ENCODE peak calls at places on chromosomes 3 and 15, in ten cellular contexts. C is H9, W is mucosa of gallbladder, D is AG04450, I is Calu3, R is HEK293T, K is left ventricle myocardium superior, T is left cardiac atrium, N is ovary, L is SK-N-DZ. Q is an unnamed sample.

GRCh38 chr15:52288051-52288942 is 7.3 kb downstream of the MYO5C start:
- DNase-seq in N (no peak), R (no peak), C (no peak), W (peak; percentile 82), T (no peak), K (no peak), L (no peak), D (peak; percentile 13), I (peak; percentile 82), Q (no peak)

GRCh38 chr3:60839242-60839641 is 412.0 kb downstream of the FHIT start:
- DNase-seq in L (peak; percentile 1), I (no peak), N (no peak), C (no peak), T (no peak), K (no peak), R (peak; percentile 12), D (no peak), W (no peak), Q (no peak)

GRCh38 chr3:194323785-194324735 is 27.1 kb downstream of the CPN2 start:
- DNase-seq in K (peak; percentile 96), C (peak; percentile 37), D (no peak), R (peak; percentile 45), W (peak; percentile 86), N (peak; percentile 60), I (peak; percentile 79), L (peak; percentile 94), T (peak; percentile 89), Q (peak; percentile 97)

GRCh38 chr3:53826048-53826447 is 20.2 kb downstream of the CHDH start:
- DNase-seq in R (no peak), I (no peak), N (no peak), W (no peak), K (no peak), T (no peak), L (no peak), D (no peak), C (no peak), Q (no peak)

GRCh38 chr3:38020342-38020726 is 9.1 kb downstream of the PLCD1 start:
- DNase-seq in L (no peak), K (no peak), T (no peak), R (no peak), I (no peak), C (no peak), W (no peak), D (no peak), N (no peak), Q (no peak)

GRCh38 chr3:21013566-21013965 is 737.4 kb downstream of the ZNF385D start:
- DNase-seq in N (no peak), L (no peak), D (no peak), T (no peak), W (no peak), K (no peak), C (no peak), I (no peak), R (no peak), Q (no peak)

GRCh38 chr15:63503739-63504246 is 600 bp upstream of the USP3 start:
- DNase-seq in C (peak; percentile 63), R (no peak), W (peak; percentile 73), T (peak; percentile 80), I (peak; percentile 66), K (peak; percentile 71), N (peak; percentile 78), L (peak; percentile 43), D (peak; percentile 58), Q (peak; percentile 87)

GRCh38 chr3:197482001-197482400 is 73.8 kb downstream of the BDH1 start:
- DNase-seq in W (no peak), D (no peak), C (no peak), K (no peak), N (no peak), T (no peak), R (no peak), L (no peak), I (no peak), Q (no peak)

GRCh38 chr3:113536627-113537101 is 4.3 kb downstream of the SIDT1 start:
- DNase-seq in I (peak; percentile 43), R (no peak), T (no peak), D (no peak), C (no peak), L (no peak), K (no peak), W (no peak), N (no peak), Q (no peak)

GRCh38 chr3:112459750-112460149 is 39.5 kb downstream of the BTLA start:
- DNase-seq in C (no peak), W (no peak), K (no peak), T (no peak), N (no peak), I (no peak), L (no peak), R (no peak), D (no peak), Q (no peak)

GRCh38 chr15:48553559-48553958 is 92.0 kb downstream of the FBN1 start:
- DNase-seq in D (no peak), I (no peak), R (no peak), T (no peak), K (no peak), W (no peak), N (no peak), L (no peak), C (no peak), Q (no peak)

GRCh38 chr3:12294885-12295580 is 6.2 kb downstream of the PPARG start:
- DNase-seq in T (no peak), I (no peak), N (no peak), D (peak; percentile 69), R (no peak), C (no peak), W (no peak), L (no peak), K (no peak), Q (no peak)